ENCODE peak calls at places on chromosome 3, in seven cellular contexts. One of them, this sample, is unnamed.

GRCh38 chr3:37262816-37263393 is 88.5 kb upstream of the LRRFIP2 start:
- DNase-seq in LoVo: no peak
- DNase-seq in C1 segment of cervical spinal cord: no peak
- DNase-seq in SW480: no peak
- DNase-seq in stimulated activated CD4-positive, alpha-beta T cell treated with anti-CD3 and anti-CD28 coated beads, Interleukin-15, amount 100 ng/mL, for 1 hour: no peak
- DNase-seq in PC-3: peak
- DNase-seq in occipital lobe: no peak
- DNase-seq in this sample: no peak

GRCh38 chr3:177589921-177590336 is 392.6 kb upstream of the TBL1XR1 start:
- DNase-seq in LoVo: peak
- DNase-seq in stimulated activated CD4-positive, alpha-beta T cell treated with anti-CD3 and anti-CD28 coated beads, Interleukin-15, amount 100 ng/mL, for 1 hour: no peak
- DNase-seq in occipital lobe: no peak
- DNase-seq in PC-3: peak
- DNase-seq in C1 segment of cervical spinal cord: no peak
- DNase-seq in SW480: peak
- DNase-seq in this sample: no peak

GRCh38 chr3:18279338-18279737 is 145.8 kb downstream of the SATB1 start:
- DNase-seq in stimulated activated CD4-positive, alpha-beta T cell treated with anti-CD3 and anti-CD28 coated beads, Interleukin-15, amount 100 ng/mL, for 1 hour: no peak
- DNase-seq in PC-3: no peak
- DNase-seq in C1 segment of cervical spinal cord: no peak
- DNase-seq in SW480: no peak
- DNase-seq in LoVo: no peak
- DNase-seq in occipital lobe: no peak
- DNase-seq in this sample: no peak

GRCh38 chr3:192915306-192915705 is 2.4 kb downstream of the MB21D2 start:
- DNase-seq in PC-3: peak
- DNase-seq in LoVo: no peak
- DNase-seq in SW480: peak
- DNase-seq in stimulated activated CD4-positive, alpha-beta T cell treated with anti-CD3 and anti-CD28 coated beads, Interleukin-15, amount 100 ng/mL, for 1 hour: no peak
- DNase-seq in occipital lobe: peak
- DNase-seq in C1 segment of cervical spinal cord: peak
- DNase-seq in this sample: peak

GRCh38 chr3:172467170-172467824 is 19.0 kb upstream of the GHSR start:
- DNase-seq in stimulated activated CD4-positive, alpha-beta T cell treated with anti-CD3 and anti-CD28 coated beads, Interleukin-15, amount 100 ng/mL, for 1 hour: no peak
- DNase-seq in PC-3: peak
- DNase-seq in C1 segment of cervical spinal cord: no peak
- DNase-seq in occipital lobe: no peak
- DNase-seq in SW480: no peak
- DNase-seq in LoVo: peak
- DNase-seq in this sample: no peak

GRCh38 chr3:45137656-45138181 is 8.5 kb downstream of the CDCP1 start:
- DNase-seq in occipital lobe: no peak
- DNase-seq in LoVo: no peak
- DNase-seq in stimulated activated CD4-positive, alpha-beta T cell treated with anti-CD3 and anti-CD28 coated beads, Interleukin-15, amount 100 ng/mL, for 1 hour: no peak
- DNase-seq in PC-3: peak
- DNase-seq in SW480: no peak
- DNase-seq in C1 segment of cervical spinal cord: no peak
- DNase-seq in this sample: no peak

GRCh38 chr3:119349353-119349752 is 55.2 kb downstream of the ARHGAP31 start:
- DNase-seq in PC-3: no peak
- DNase-seq in stimulated activated CD4-positive, alpha-beta T cell treated with anti-CD3 and anti-CD28 coated beads, Interleukin-15, amount 100 ng/mL, for 1 hour: no peak
- DNase-seq in C1 segment of cervical spinal cord: no peak
- DNase-seq in LoVo: no peak
- DNase-seq in occipital lobe: no peak
- DNase-seq in SW480: no peak
- DNase-seq in this sample: no peak

GRCh38 chr3:31882895-31883294 is 98.2 kb downstream of the OSBPL10 start:
- DNase-seq in occipital lobe: no peak
- DNase-seq in PC-3: no peak
- DNase-seq in LoVo: no peak
- DNase-seq in SW480: no peak
- DNase-seq in stimulated activated CD4-positive, alpha-beta T cell treated with anti-CD3 and anti-CD28 coated beads, Interleukin-15, amount 100 ng/mL, for 1 hour: no peak
- DNase-seq in C1 segment of cervical spinal cord: no peak
- DNase-seq in this sample: no peak